ENCODE peak calls at places on chromosomes 6 and 20, in four cellular contexts. One of them, this sample, is unnamed.

GRCh38 chr6:87396595-87397392 is 11.0 kb upstream of the CFAP206 start:
- DNase-seq in cardiac fibroblast: no peak
- DNase-seq in mesothelial cell of epicardium: no peak
- DNase-seq in lower leg skin: no peak
- DNase-seq in this sample: no peak

GRCh38 chr20:32190608-32191415 is 16.7 kb downstream of the PLAGL2 start:
- DNase-seq in cardiac fibroblast: no peak
- DNase-seq in mesothelial cell of epicardium: no peak
- DNase-seq in lower leg skin: no peak
- DNase-seq in this sample: peak; percentile 26

GRCh38 chr6:54598787-54599309 is 247.7 kb upstream of the FAM83B start:
- DNase-seq in cardiac fibroblast: peak; percentile 48
- DNase-seq in mesothelial cell of epicardium: no peak
- DNase-seq in lower leg skin: no peak
- DNase-seq in this sample: no peak

GRCh38 chr20:55390791-55391190 is 614.5 kb downstream of the CBLN4 start:
- DNase-seq in cardiac fibroblast: no peak
- DNase-seq in mesothelial cell of epicardium: no peak
- DNase-seq in lower leg skin: no peak
- DNase-seq in this sample: no peak

GRCh38 chr6:45387236-45387635 is 9.5 kb upstream of the SUPT3H start:
- DNase-seq in cardiac fibroblast: peak; percentile 71
- DNase-seq in mesothelial cell of epicardium: no peak
- DNase-seq in lower leg skin: no peak
- DNase-seq in this sample: no peak

GRCh38 chr6:160360955-160361354 is 12.8 kb downstream of the SLC22A3 start:
- DNase-seq in cardiac fibroblast: no peak
- DNase-seq in mesothelial cell of epicardium: no peak
- DNase-seq in lower leg skin: no peak
- DNase-seq in this sample: no peak

GRCh38 chr20:37202267-37202943 is 23.1 kb upstream of the MROH8 start:
- DNase-seq in cardiac fibroblast: peak; percentile 96
- DNase-seq in mesothelial cell of epicardium: no peak
- DNase-seq in lower leg skin: peak; percentile 89
- DNase-seq in this sample: peak; percentile 38

GRCh38 chr6:148325316-148326068 is 17.1 kb upstream of the SASH1 start:
- DNase-seq in cardiac fibroblast: no peak
- DNase-seq in mesothelial cell of epicardium: no peak
- DNase-seq in lower leg skin: no peak
- DNase-seq in this sample: no peak

GRCh38 chr20:39253051-39253682 is 291.0 kb downstream of the DHX35 start:
- DNase-seq in cardiac fibroblast: no peak
- DNase-seq in mesothelial cell of epicardium: no peak
- DNase-seq in lower leg skin: peak; percentile 20
- DNase-seq in this sample: no peak

GRCh38 chr20:919491-919916 is 3.4 kb upstream of the ANGPT4 start:
- DNase-seq in cardiac fibroblast: no peak
- DNase-seq in mesothelial cell of epicardium: no peak
- DNase-seq in lower leg skin: peak; percentile 57
- DNase-seq in this sample: no peak

GRCh38 chr20:14892782-14893181 is 555.4 kb upstream of the FLRT3 start:
- DNase-seq in cardiac fibroblast: no peak
- DNase-seq in mesothelial cell of epicardium: no peak
- DNase-seq in lower leg skin: no peak
- DNase-seq in this sample: no peak

GRCh38 chr20:51831891-51832675 is 29.8 kb upstream of the SALL4 start:
- DNase-seq in cardiac fibroblast: no peak
- DNase-seq in mesothelial cell of epicardium: peak; percentile 38
- DNase-seq in lower leg skin: no peak
- DNase-seq in this sample: no peak

GRCh38 chr20:1388253-1388652 is 4.6 kb downstream of the FKBP1A start:
- DNase-seq in cardiac fibroblast: no peak
- DNase-seq in mesothelial cell of epicardium: no peak
- DNase-seq in lower leg skin: peak; percentile 42
- DNase-seq in this sample: no peak

GRCh38 chr20:32539817-32540675 is 45.1 kb downstream of the NOL4L start:
- DNase-seq in cardiac fibroblast: no peak
- DNase-seq in mesothelial cell of epicardium: no peak
- DNase-seq in lower leg skin: no peak
- DNase-seq in this sample: peak; percentile 22

GRCh38 chr6:75693534-75693933 is 55.5 kb upstream of the MYO6 start:
- DNase-seq in cardiac fibroblast: peak; percentile 48
- DNase-seq in mesothelial cell of epicardium: no peak
- DNase-seq in lower leg skin: no peak
- DNase-seq in this sample: no peak

GRCh38 chr6:31729979-31730630 is 1.0 kb upstream of the DDAH2 start:
- DNase-seq in cardiac fibroblast: peak; percentile 90
- DNase-seq in mesothelial cell of epicardium: peak; percentile 92
- DNase-seq in lower leg skin: peak; percentile 98
- DNase-seq in this sample: peak; percentile 95

GRCh38 chr6:157935786-157936185 is 45.9 kb upstream of the SYNJ2 start:
- DNase-seq in cardiac fibroblast: no peak
- DNase-seq in mesothelial cell of epicardium: no peak
- DNase-seq in lower leg skin: no peak
- DNase-seq in this sample: no peak

GRCh38 chr6:164085552-164086325 is 671.2 kb downstream of the QKI start:
- DNase-seq in cardiac fibroblast: peak; percentile 88
- DNase-seq in mesothelial cell of epicardium: no peak
- DNase-seq in lower leg skin: peak; percentile 91
- DNase-seq in this sample: no peak

GRCh38 chr6:9657994-9658393 is 756.9 kb downstream of the TFAP2A start:
- DNase-seq in cardiac fibroblast: peak; percentile 48
- DNase-seq in mesothelial cell of epicardium: no peak
- DNase-seq in lower leg skin: no peak
- DNase-seq in this sample: no peak

DNA sequence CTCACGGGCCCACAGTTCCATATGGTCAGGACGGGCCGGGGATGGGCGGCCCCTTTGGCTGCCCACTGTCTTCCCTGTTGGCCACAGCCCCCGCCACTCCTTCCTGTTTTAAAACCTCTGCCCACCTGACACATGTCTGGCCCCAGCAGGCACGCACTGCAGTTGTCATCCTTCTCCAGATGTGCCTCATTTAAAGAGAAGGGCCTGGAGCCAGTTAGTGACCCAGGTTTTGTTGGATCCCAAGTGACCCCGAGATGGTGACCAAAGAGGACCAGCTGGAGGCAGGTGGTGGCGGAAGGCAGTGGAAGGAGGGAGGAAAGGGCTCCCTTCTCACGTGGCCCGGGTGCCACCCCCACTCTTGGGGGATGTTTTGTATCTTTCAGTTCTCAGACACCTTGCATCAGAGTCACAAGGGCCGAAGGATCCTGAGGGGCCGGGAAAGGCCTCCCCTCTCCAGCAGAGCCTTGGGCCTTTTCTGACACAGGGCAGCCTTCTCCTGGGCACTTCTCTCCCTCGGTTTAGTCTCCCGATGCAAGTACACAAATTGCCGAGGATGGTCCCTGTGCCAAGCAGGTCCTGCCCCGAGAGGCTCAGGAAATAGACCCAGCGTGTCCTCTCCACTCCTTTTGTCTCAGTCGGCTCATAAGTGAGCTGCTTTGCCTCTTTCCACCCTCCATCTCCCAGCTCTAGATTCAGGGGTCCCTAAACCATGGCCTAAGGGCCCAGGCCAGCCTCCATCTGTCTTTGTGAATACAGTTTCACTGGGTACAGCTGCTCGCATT is 117.6 kb downstream of the SULF2 start:
- DNase-seq in cardiac fibroblast: no peak
- DNase-seq in mesothelial cell of epicardium: no peak
- DNase-seq in lower leg skin: peak; percentile 84
- DNase-seq in this sample: no peak
- TF ChIP-seq CTCF in cardiac fibroblast: no peak
- TF ChIP-seq CTCF in mesothelial cell of epicardium: no peak
- TF ChIP-seq CTCF in lower leg skin: no peak
- TF ChIP-seq CTCF in this sample: no peak

GRCh38 chr20:54184920-54185626 is 11.3 kb upstream of the CYP24A1 start:
- DNase-seq in cardiac fibroblast: no peak
- DNase-seq in mesothelial cell of epicardium: no peak
- DNase-seq in lower leg skin: no peak
- DNase-seq in this sample: no peak
- TF ChIP-seq CTCF in cardiac fibroblast: no peak
- TF ChIP-seq CTCF in mesothelial cell of epicardium: no peak
- TF ChIP-seq CTCF in lower leg skin: no peak
- TF ChIP-seq CTCF in this sample: no peak

GRCh38 chr20:6767536-6768227 is at the start of gene BMP2:
- DNase-seq in cardiac fibroblast: peak; percentile 60
- DNase-seq in mesothelial cell of epicardium: peak; percentile 67
- DNase-seq in lower leg skin: peak; percentile 84
- DNase-seq in this sample: peak; percentile 70
- TF ChIP-seq CTCF in cardiac fibroblast: no peak
- TF ChIP-seq CTCF in mesothelial cell of epicardium: no peak
- TF ChIP-seq CTCF in lower leg skin: no peak
- TF ChIP-seq CTCF in this sample: no peak

GRCh38 chr6:21441386-21441785 is 152.2 kb upstream of the SOX4 start:
- DNase-seq in cardiac fibroblast: peak; percentile 71
- DNase-seq in mesothelial cell of epicardium: no peak
- DNase-seq in lower leg skin: no peak
- DNase-seq in this sample: no peak

GRCh38 chr6:21436625-21437024 is 156.9 kb upstream of the SOX4 start:
- DNase-seq in cardiac fibroblast: no peak
- DNase-seq in mesothelial cell of epicardium: no peak
- DNase-seq in lower leg skin: no peak
- DNase-seq in this sample: peak; percentile 17

GRCh38 chr6:21437583-21437982 is 156.0 kb upstream of the SOX4 start:
- DNase-seq in cardiac fibroblast: no peak
- DNase-seq in mesothelial cell of epicardium: no peak
- DNase-seq in lower leg skin: no peak
- DNase-seq in this sample: no peak

GRCh38 chr6:21438986-21439352 is 154.6 kb upstream of the SOX4 start:
- DNase-seq in cardiac fibroblast: peak; percentile 6
- DNase-seq in mesothelial cell of epicardium: no peak
- DNase-seq in lower leg skin: no peak
- DNase-seq in this sample: no peak

GRCh38 chr6:21438237-21438985 is 155.1 kb upstream of the SOX4 start:
- DNase-seq in cardiac fibroblast: peak; percentile 7
- DNase-seq in mesothelial cell of epicardium: no peak
- DNase-seq in lower leg skin: no peak
- DNase-seq in this sample: no peak
- TF ChIP-seq CTCF in cardiac fibroblast: no peak
- TF ChIP-seq CTCF in mesothelial cell of epicardium: no peak
- TF ChIP-seq CTCF in lower leg skin: no peak
- TF ChIP-seq CTCF in this sample: no peak

DNA sequence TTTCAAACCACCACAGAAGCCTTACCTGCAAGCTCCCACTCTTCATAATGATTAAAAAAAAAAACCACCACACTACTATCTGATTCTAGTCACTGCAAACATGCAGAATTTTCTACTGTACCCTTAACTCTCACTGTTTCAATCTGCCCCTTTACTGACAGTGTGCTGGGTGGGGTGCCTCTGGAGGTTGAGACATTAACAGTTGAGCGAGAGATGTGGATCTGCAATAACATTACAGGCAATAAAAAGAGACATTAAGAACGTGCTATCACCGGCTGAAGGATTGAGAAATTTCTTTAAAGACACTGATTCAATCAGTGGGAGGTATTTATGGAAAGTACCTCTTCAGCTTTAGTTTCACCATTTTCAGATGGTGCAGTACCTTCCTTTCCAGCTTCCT is 32.5 kb downstream of the HMGN3 start:
- DNase-seq in cardiac fibroblast: no peak
- DNase-seq in mesothelial cell of epicardium: no peak
- DNase-seq in lower leg skin: no peak
- DNase-seq in this sample: no peak
- TF ChIP-seq CTCF in cardiac fibroblast: no peak
- TF ChIP-seq CTCF in mesothelial cell of epicardium: no peak
- TF ChIP-seq CTCF in lower leg skin: no peak
- TF ChIP-seq CTCF in this sample: no peak

DNA sequence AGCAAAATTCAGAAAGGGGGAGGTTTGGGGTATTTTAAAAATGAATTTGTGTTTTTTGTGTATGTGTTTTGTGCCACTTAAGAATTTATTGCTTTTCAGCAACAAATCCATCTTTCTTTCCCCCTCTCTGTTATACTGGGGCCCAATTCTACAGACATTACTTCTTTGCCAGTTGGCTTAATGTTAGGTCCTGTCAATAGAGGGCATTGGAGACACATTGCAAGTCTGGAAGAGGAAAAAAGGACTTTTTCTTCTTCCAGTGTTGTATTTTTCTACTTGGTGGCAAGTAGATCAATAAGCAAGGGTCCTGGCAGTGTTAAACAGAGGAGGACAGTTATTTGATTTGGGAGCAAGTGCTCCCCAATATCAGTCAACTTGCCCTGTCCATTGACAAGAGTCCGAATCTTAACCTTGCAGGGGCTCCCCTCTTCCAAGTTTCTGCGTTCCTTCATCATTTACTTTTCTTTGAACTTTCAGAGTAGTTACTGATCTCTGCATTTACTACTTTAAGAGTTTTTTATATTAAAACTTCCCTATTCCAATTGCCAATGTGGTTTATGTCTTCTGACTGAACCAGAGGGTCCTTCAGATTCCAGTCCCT is 23.4 kb downstream of the SCML4 start:
- DNase-seq in cardiac fibroblast: no peak
- DNase-seq in mesothelial cell of epicardium: no peak
- DNase-seq in lower leg skin: no peak
- DNase-seq in this sample: no peak
- TF ChIP-seq CTCF in cardiac fibroblast: no peak
- TF ChIP-seq CTCF in mesothelial cell of epicardium: no peak
- TF ChIP-seq CTCF in lower leg skin: no peak
- TF ChIP-seq CTCF in this sample: no peak

GRCh38 chr20:4585758-4586157 is 136.0 kb upstream of the PRND start:
- DNase-seq in cardiac fibroblast: no peak
- DNase-seq in mesothelial cell of epicardium: no peak
- DNase-seq in lower leg skin: no peak
- DNase-seq in this sample: no peak

GRCh38 chr20:4585104-4585753 is 136.5 kb upstream of the PRND start:
- DNase-seq in cardiac fibroblast: peak; percentile 91
- DNase-seq in mesothelial cell of epicardium: no peak
- DNase-seq in lower leg skin: no peak
- DNase-seq in this sample: no peak

GRCh38 chr20:4578375-4578774 is 143.3 kb upstream of the PRND start:
- DNase-seq in cardiac fibroblast: no peak
- DNase-seq in mesothelial cell of epicardium: no peak
- DNase-seq in lower leg skin: no peak
- DNase-seq in this sample: no peak

GRCh38 chr20:4581838-4582237 is 139.9 kb upstream of the PRND start:
- DNase-seq in cardiac fibroblast: no peak
- DNase-seq in mesothelial cell of epicardium: no peak
- DNase-seq in lower leg skin: no peak
- DNase-seq in this sample: no peak
- TF ChIP-seq CTCF in cardiac fibroblast: no peak
- TF ChIP-seq CTCF in mesothelial cell of epicardium: peak; percentile 63
- TF ChIP-seq CTCF in lower leg skin: no peak
- TF ChIP-seq CTCF in this sample: peak; percentile 45

GRCh38 chr6:44002071-44002590 is 125.1 kb downstream of the MRPL14 start:
- DNase-seq in cardiac fibroblast: no peak
- DNase-seq in mesothelial cell of epicardium: peak; percentile 66
- DNase-seq in lower leg skin: no peak
- DNase-seq in this sample: no peak

GRCh38 chr6:43999628-44000027 is 127.6 kb downstream of the MRPL14 start:
- DNase-seq in cardiac fibroblast: no peak
- DNase-seq in mesothelial cell of epicardium: no peak
- DNase-seq in lower leg skin: no peak
- DNase-seq in this sample: no peak

GRCh38 chr6:44000164-44000842 is 126.9 kb downstream of the MRPL14 start:
- DNase-seq in cardiac fibroblast: no peak
- DNase-seq in mesothelial cell of epicardium: no peak
- DNase-seq in lower leg skin: no peak
- DNase-seq in this sample: no peak

GRCh38 chr6:44002591-44003344 is 124.5 kb downstream of the MRPL14 start:
- DNase-seq in cardiac fibroblast: peak; percentile 42
- DNase-seq in mesothelial cell of epicardium: peak; percentile 63
- DNase-seq in lower leg skin: no peak
- DNase-seq in this sample: peak; percentile 63

GRCh38 chr6:44001318-44001868 is 125.9 kb downstream of the MRPL14 start:
- DNase-seq in cardiac fibroblast: peak; percentile 28
- DNase-seq in mesothelial cell of epicardium: no peak
- DNase-seq in lower leg skin: no peak
- DNase-seq in this sample: no peak
- TF ChIP-seq CTCF in cardiac fibroblast: peak; percentile 56
- TF ChIP-seq CTCF in mesothelial cell of epicardium: no peak
- TF ChIP-seq CTCF in lower leg skin: no peak
- TF ChIP-seq CTCF in this sample: peak; percentile 15

This sample was measured in glutamatergic neuron.